ENCODE peak calls at places on chromosomes 7 and 10, in ten cellular contexts. T is HCT116, X is A549, Q is spleen, K is K562, H is uterus, N is body of pancreas, O is stomach, P is prostate gland, Z is gastrocnemius medialis. G is an unnamed sample. For H3K4me1, the result is how much of the 10 kb centered on the place peaks cover.

GRCh38 chr7:24701232-24701898 is 55.9 kb downstream of the GSDME start:
- DNase-seq in T (no peak), X (no peak), Q (peak), K (no peak), H (no peak), N (no peak), O (no peak), P (peak), Z (peak), G (no peak)

GRCh38 chr7:13882051-13882450 is 107.4 kb downstream of the ETV1 start:
- DNase-seq in T (no peak), X (no peak), Q (no peak), K (no peak), H (no peak), N (no peak), O (no peak), P (no peak), Z (no peak), G (no peak)

GRCh38 chr7:45028920-45029344 is 28.9 kb downstream of the CCM2 start:
- DNase-seq in T (no peak), X (no peak), Q (no peak), K (no peak), H (no peak), N (no peak), O (no peak), P (no peak), Z (no peak), G (no peak)

GRCh38 chr7:35754741-35755140 is 46.1 kb upstream of the SEPTIN7 start:
- DNase-seq in T (no peak), X (no peak), Q (no peak), K (no peak), H (no peak), N (no peak), O (no peak), P (no peak), Z (no peak), G (no peak)

GRCh38 chr7:121557034-121557892 is 161.2 kb upstream of the FAM3C start:
- DNase-seq in T (no peak), X (no peak), Q (no peak), K (no peak), H (no peak), N (no peak), O (no peak), P (no peak), Z (no peak), G (no peak)

GRCh38 chr10:87976101-87976743 is 112.8 kb downstream of the PTEN start:
- DNase-seq in T (no peak), X (no peak), Q (no peak), K (no peak), H (peak), N (no peak), O (no peak), P (no peak), Z (no peak), G (no peak)

GRCh38 chr10:12635127-12635541 is 285.8 kb downstream of the CAMK1D start:
- DNase-seq in T (no peak), X (peak), Q (no peak), K (no peak), H (no peak), N (no peak), O (no peak), P (no peak), Z (no peak), G (no peak)

GRCh38 chr10:115948415-115948814 is 324.6 kb downstream of the GFRA1 start:
- DNase-seq in T (no peak), X (peak), Q (no peak), K (no peak), H (no peak), N (no peak), O (no peak), P (no peak), Z (no peak), G (no peak)

GRCh38 chr10:184911-185310 is 49.7 kb downstream of the ZMYND11 start:
- DNase-seq in T (no peak), X (no peak), Q (no peak), K (no peak), H (no peak), N (no peak), O (no peak), P (no peak), Z (no peak), G (no peak)

GRCh38 chr10:120221873-120222485 is 235.0 kb upstream of the PLPP4 start:
- DNase-seq in T (peak), X (peak), Q (no peak), K (peak), H (no peak), N (peak), O (peak), P (peak), Z (no peak), G (no peak)

GRCh38 chr10:5999440-6000165 is 22.3 kb upstream of the IL15RA start:
- DNase-seq in T (no peak), X (no peak), Q (no peak), K (no peak), H (no peak), N (peak), O (no peak), P (no peak), Z (no peak), G (no peak)

GRCh38 chr7:6482743-6483119 is 35.0 kb upstream of the DAGLB start:
- DNase-seq in T (no peak), X (no peak), Q (no peak), K (no peak), H (no peak), N (no peak), O (no peak), P (no peak), Z (no peak), G (no peak)

GRCh38 chr10:92011560-92012214 is 88.1 kb downstream of the BTAF1 start:
- DNase-seq in T (peak), X (peak), Q (no peak), K (peak), H (no peak), N (no peak), O (no peak), P (no peak), Z (no peak), G (no peak)

GRCh38 chr7:97346349-97346748 is 228.9 kb downstream of the SDHAF3 start:
- DNase-seq in T (no peak), X (no peak), Q (no peak), K (no peak), H (no peak), N (no peak), O (no peak), P (no peak), Z (no peak), G (no peak)

GRCh38 chr10:35579116-35579515 is 26.0 kb upstream of the GJD4 start:
- DNase-seq in T (no peak), X (no peak), Q (no peak), K (no peak), H (no peak), N (no peak), O (no peak), P (no peak), Z (no peak), G (no peak)

GRCh38 chr7:125670926-125671572 is 741.4 kb upstream of the POT1 start:
- DNase-seq in T (peak), X (peak), Q (no peak), K (peak), H (no peak), N (no peak), O (no peak), P (no peak), Z (no peak), G (no peak)

GRCh38 chr7:129951076-129952011 is 1.4 kb downstream of the UBE2H start:
- DNase-seq in T (no peak), X (no peak), Q (no peak), K (peak), H (no peak), N (peak), O (no peak), P (peak), Z (no peak), G (peak)

GRCh38 chr7:98840604-98841508 is 29.0 kb downstream of the TMEM130 start:
- DNase-seq in T (no peak), X (no peak), Q (no peak), K (no peak), H (no peak), N (no peak), O (peak), P (no peak), Z (no peak), G (no peak)

DNA sequence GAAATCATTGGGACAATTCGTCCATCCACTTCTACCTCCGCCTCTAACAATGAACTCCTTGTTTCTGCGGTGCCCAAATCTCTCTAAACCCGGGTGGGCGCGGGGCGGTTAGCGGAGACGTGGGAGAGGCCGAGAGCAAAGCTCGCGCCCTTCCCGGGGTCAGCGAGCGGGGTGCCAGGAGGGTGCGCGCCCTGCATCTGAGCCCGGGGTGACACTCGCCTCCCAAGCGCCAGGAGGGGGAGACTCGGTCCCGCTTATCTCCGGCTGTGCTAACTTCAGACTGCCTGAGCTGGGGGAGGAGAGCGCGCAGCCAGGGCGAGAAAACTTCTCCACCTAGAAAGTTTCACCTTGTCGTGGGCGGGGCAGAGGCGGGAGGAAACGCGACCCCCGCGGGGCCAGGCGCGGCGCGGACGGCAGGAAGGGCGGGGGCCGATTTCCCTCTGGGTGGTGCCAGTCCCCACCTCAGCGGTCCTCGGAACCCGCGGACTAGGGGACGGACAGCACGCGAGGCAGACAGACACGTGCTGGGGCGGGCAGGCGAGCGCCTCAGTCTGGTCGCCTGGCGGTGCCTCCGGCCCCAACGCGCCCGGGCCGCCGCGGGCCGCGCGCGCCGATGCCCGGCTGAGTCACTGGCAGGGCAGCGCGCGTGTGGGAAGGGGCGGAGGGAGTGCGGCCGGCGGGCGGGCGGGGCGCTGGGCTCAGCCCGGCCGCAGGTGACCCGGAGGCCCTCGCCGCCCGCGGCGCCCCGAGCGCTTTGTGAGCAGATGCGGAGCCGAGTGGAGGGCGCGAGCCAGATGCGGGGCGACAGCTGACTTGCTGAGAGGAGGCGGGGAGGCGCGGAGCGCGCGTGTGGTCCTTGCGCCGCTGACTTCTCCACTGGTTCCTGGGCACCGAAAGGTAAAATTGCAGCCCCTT is at the start of gene MET:
- DNase-seq in T (peak), X (peak), Q (peak), K (peak), H (peak), N (peak), O (peak), P (peak), Z (peak), G (peak)
- TF ChIP-seq POLR2A in T (peak), X (peak), Q (no peak), K (no peak), H (no peak), N (peak), O (peak), P (peak), Z (peak), G (no peak)

DNA sequence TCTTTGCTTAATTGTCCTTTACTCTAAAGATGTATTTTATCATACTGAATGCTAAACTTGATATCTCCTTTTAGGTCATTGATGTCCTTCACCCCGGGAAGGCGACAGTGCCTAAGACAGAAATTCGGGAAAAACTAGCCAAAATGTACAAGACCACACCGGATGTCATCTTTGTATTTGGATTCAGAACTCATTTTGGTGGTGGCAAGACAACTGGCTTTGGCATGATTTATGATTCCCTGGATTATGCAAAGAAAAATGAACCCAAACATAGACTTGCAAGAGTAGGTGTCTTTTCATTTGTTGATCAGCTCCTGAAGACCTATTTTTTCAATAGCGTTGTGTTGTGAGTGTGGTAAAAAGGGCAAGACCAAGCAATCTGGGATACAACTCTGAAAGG is 1.8 kb downstream of the RPS24 start:
- DNase-seq in T (no peak), X (no peak), Q (no peak), K (no peak), H (no peak), N (no peak), O (no peak), P (no peak), Z (no peak), G (no peak)
- H3K4me1 ChIP-seq in T (under half), X (half or more), Q (half or more), K (under half), H (under half), N (half or more), O (under half), P (under half), Z (under half), G (under half)

GRCh38 chr10:15349133-15349532 is 22.0 kb downstream of the FAM171A1 start:
- DNase-seq in T (no peak), X (no peak), Q (no peak), K (no peak), H (no peak), N (no peak), O (no peak), P (no peak), Z (no peak), G (no peak)
- H3K4me3 ChIP-seq in T (no peak), X (no peak), Q (peak), K (no peak), H (peak), N (no peak), O (peak), P (peak), Z (no peak), G (peak)

GRCh38 chr10:49115015-49115795 is at the start of gene VSTM4:
- DNase-seq in T (no peak), X (no peak), Q (no peak), K (peak), H (peak), N (peak), O (no peak), P (no peak), Z (no peak), G (peak)
- TF ChIP-seq POLR2A in T (no peak), X (no peak), Q (no peak), K (no peak), H (no peak), N (no peak), O (no peak), P (no peak), Z (peak), G (peak)

DNA sequence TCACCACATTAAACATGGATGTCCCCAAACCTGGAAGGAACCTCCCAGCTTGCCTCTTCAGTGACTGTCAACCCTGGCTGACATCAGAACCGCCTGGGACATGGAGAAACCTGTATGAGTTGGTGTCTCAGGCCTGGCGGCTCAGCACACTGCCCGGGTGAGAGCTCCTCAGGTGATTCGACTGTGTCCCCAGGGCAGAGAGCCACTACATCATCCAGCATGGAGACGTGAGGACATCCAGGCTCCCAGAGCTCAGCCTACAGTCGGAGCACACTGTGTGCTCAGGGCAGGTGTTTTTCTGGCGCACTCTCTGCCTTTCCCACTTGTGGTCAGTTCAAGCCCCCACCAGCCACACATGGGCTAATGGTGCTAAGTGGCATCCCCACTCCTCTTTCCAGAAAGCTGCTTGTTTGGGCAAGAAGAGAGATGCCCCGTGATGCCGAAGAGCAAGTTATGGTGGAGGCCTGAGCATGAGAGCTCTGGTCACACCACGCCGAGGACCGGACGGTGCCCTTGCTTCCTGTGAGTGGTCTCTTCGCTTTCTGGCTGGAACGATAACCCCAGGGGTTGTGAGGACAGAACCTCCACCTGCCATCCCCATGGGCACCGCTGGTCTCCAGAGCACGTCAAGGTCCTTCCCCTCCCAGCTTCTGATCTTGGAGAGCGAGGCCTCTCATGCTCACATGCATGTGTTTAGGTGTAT is 38.5 kb downstream of the AMZ1 start:
- DNase-seq in T (no peak), X (no peak), Q (peak), K (no peak), H (peak), N (peak), O (peak), P (no peak), Z (no peak), G (peak)
- H3K4me1 ChIP-seq in T (under half), X (under half), Q (under half), K (under half), H (under half), N (under half), O (under half), P (under half), Z (under half), G (under half)

DNA sequence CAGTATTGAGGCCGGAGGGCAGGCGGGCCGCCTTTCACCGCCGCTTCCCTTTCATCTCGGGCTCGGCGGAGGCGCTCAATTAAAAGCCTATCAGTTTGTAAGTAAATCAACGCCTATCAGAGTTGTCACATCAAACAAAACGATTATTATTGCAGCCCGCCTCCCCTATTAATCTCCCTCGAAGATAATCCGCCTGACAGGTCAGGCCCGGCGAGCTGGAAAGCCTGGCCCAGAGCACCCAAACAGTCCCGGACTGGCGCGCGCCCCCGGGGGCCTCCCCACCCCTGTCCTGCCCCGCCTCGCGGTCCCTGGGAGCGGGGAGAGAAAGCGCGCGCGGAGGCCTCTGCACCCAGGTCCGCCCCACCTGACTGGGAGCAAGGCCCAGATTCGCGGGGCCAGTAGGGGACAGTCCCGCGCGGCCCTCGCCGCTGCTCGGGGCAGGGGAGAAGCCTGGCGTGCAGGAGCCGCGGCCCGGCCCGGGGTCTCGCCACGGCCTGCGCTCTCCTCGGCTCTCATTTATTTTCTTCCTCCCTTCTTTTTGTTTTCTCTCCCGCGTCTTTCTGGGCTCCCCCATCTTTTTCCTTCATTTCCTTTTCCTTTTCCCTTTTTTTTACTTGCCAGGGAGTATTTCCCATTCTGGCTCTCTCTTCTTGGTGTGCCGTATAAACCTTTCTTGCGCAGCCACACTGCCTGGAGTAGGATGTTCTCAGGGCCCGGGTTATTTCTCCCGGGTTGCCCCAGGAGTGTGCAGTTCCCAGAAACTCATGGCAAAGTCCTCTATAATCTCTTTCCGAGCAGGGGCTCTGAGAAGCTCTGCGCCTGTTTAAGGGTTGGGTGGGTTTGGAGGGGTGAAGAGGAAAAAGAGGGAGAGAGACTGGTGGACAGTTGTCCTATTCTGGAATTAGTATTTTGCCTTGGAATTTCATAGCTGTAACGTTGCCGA is 3.9 kb upstream of the ZNF503 start:
- DNase-seq in T (no peak), X (no peak), Q (no peak), K (no peak), H (peak), N (peak), O (peak), P (peak), Z (no peak), G (peak)
- H3K4me3 ChIP-seq in T (peak), X (no peak), Q (no peak), K (no peak), H (peak), N (no peak), O (peak), P (peak), Z (no peak), G (no peak)

GRCh38 chr10:117003336-117003735 is 1.7 kb downstream of the SHTN1 start:
- DNase-seq in T (no peak), X (no peak), Q (no peak), K (no peak), H (no peak), N (no peak), O (no peak), P (no peak), Z (no peak), G (no peak)

GRCh38 chr10:117005454-117006055 is 568 bp upstream of the SHTN1 start:
- DNase-seq in T (peak), X (peak), Q (no peak), K (peak), H (no peak), N (peak), O (no peak), P (peak), Z (no peak), G (peak)

GRCh38 chr10:117007080-117007479 is 2.1 kb upstream of the SHTN1 start:
- DNase-seq in T (peak), X (peak), Q (no peak), K (peak), H (no peak), N (no peak), O (no peak), P (no peak), Z (no peak), G (no peak)

GRCh38 chr10:117004238-117004626 is 755 bp downstream of the SHTN1 start:
- DNase-seq in T (no peak), X (no peak), Q (no peak), K (no peak), H (no peak), N (no peak), O (no peak), P (no peak), Z (no peak), G (no peak)

DNA sequence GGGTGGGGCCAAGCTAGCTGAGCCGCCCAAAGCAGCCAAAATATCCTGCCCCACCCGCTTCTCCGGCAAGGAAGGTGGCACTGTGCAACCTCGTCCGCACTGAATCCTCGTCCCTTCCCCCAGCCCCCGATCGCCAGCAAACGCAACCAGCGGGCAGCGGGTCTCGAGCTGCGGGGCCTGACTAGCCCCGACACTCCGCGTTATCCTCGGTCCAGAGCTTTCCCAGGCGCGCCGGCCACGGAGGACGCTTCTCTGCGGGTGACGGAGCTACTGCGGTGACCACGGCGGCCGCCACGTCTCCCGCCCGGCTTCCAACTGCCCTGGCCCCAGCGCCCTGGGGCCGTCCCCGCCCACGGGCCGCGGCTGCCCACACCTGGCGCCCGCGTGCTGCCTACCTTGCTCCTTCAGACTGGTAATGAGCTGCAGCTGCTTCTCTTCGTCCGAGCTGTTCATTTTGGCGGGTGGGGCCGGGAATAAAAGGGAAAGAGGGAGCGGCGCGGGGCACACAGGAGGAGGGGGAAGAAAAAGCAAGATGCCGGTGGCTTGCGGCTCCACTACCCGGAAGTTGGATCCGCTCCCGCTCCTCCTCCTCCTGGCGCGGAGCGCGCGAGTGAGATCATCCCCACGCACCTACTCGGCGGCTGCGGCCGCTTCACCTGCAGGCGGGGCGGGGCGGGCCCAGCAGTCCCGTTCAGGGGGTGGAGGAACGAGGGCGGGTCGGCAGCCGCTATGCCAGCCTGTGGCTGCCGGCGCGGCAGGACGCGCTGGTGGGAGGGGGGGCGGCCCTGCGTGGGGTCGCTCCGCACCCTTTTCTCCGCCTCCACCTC is at the start of gene SHTN1:
- DNase-seq in T (peak), X (peak), Q (peak), K (peak), H (peak), N (peak), O (peak), P (peak), Z (peak), G (peak)
- TF ChIP-seq POLR2A in T (peak), X (peak), Q (no peak), K (peak), H (no peak), N (peak), O (peak), P (peak), Z (no peak), G (peak)

G was measured in adrenal gland.